ENCODE peak calls at places on chromosomes 11 and 22, in four cellular contexts. One of them, this sample, is unnamed.

GRCh38 chr11:95715777-95716241 is 73.8 kb downstream of the FAM76B start:
- DNase-seq in fibroblast of lung: no peak
- DNase-seq in mesendoderm: no peak
- DNase-seq in K562: no peak
- DNase-seq in this sample: no peak

GRCh38 chr22:20551805-20552449 is 44.5 kb downstream of the MED15 start:
- DNase-seq in fibroblast of lung: no peak
- DNase-seq in mesendoderm: no peak
- DNase-seq in K562: no peak
- DNase-seq in this sample: no peak

GRCh38 chr11:84022221-84022620 is 736.1 kb upstream of the CCDC90B start:
- DNase-seq in fibroblast of lung: peak
- DNase-seq in mesendoderm: no peak
- DNase-seq in K562: no peak
- DNase-seq in this sample: no peak

GRCh38 chr22:44608606-44609226 is 93.3 kb upstream of the PRR5 start:
- DNase-seq in fibroblast of lung: no peak
- DNase-seq in mesendoderm: no peak
- DNase-seq in K562: no peak
- DNase-seq in this sample: no peak

GRCh38 chr11:102276302-102277182 is 40.7 kb upstream of the BIRC3 start:
- DNase-seq in fibroblast of lung: peak
- DNase-seq in mesendoderm: peak
- DNase-seq in K562: no peak
- DNase-seq in this sample: no peak

GRCh38 chr22:37659066-37659896 is 758 bp downstream of the PDXP start:
- DNase-seq in fibroblast of lung: no peak
- DNase-seq in mesendoderm: no peak
- DNase-seq in K562: peak
- DNase-seq in this sample: no peak

GRCh38 chr22:36334081-36334831 is 53.5 kb downstream of the MYH9 start:
- DNase-seq in fibroblast of lung: no peak
- DNase-seq in mesendoderm: peak
- DNase-seq in K562: peak
- DNase-seq in this sample: no peak

GRCh38 chr11:64340671-64341335 is 799 bp downstream of the CCDC88B start:
- DNase-seq in fibroblast of lung: no peak
- DNase-seq in mesendoderm: peak
- DNase-seq in K562: peak
- DNase-seq in this sample: no peak

GRCh38 chr11:15629690-15630321 is 515.1 kb downstream of the INSC start:
- DNase-seq in fibroblast of lung: peak
- DNase-seq in mesendoderm: peak
- DNase-seq in K562: peak
- DNase-seq in this sample: no peak

DNA sequence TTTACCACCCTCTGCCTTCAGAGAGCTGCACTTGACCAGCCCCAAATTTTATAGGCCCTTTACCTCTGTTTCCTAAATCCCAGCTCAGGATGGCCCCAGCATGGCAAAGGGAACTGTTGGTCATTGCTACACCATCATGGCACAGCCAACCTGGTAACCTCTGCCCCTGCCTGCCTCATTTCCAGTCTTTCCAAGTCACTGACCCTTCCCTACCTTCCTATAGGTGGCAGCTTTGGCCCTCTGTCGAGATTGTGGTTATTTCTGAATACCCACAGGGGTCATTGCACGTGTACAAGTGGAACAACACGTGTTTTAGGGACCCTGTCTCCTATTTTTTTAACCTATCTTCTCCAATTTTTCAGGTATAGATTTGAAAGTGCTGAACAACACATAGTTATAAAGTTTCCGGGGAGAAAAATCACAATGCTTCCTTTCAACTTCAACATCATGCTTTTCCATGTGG is 2.8 kb downstream of the GALNT18 start:
- DNase-seq in fibroblast of lung: no peak
- DNase-seq in mesendoderm: no peak
- DNase-seq in K562: peak
- DNase-seq in this sample: no peak
- H3K4me2 ChIP-seq in fibroblast of lung: no peak
- H3K4me2 ChIP-seq in mesendoderm: no peak
- H3K4me2 ChIP-seq in K562: no peak
- H3K4me2 ChIP-seq in this sample: no peak

DNA sequence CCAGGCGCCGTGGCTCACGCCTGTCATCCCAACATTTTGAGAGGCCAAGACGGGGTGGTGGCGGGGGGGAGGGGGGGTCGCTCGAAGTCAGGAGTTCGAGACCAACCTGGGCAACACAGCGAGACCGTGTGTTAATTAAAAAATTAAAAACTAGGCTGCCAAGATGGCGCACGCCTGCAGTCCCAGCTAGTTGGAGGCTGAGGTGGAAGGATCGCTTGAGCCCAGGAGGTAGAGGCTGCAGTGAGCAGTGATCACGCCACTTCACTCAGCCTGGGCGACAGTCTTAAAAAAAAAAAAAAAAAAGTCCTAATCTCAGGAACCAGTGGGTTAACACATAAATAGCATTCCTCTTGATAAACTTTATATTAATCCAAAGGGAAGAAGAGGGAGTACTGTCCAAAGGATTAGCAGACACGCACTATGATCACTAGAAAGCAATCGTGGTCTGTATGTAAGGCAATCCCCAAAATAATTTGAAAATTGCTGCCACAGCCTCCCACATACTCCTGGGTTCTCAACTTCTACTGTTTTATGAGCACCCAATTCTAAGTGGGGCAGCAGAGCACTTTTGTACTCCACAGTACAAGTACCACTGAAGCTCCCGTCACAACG is 585 bp downstream of the PUS3 start:
- DNase-seq in fibroblast of lung: no peak
- DNase-seq in mesendoderm: no peak
- DNase-seq in K562: peak
- DNase-seq in this sample: no peak
- H3K4me2 ChIP-seq in fibroblast of lung: peak
- H3K4me2 ChIP-seq in mesendoderm: peak
- H3K4me2 ChIP-seq in K562: peak
- H3K4me2 ChIP-seq in this sample: peak

GRCh38 chr11:122612123-122612824 is 43.2 kb upstream of the UBASH3B start:
- DNase-seq in fibroblast of lung: no peak
- DNase-seq in mesendoderm: no peak
- DNase-seq in K562: no peak
- DNase-seq in this sample: peak

GRCh38 chr11:122618927-122619326 is 36.6 kb upstream of the UBASH3B start:
- DNase-seq in fibroblast of lung: no peak
- DNase-seq in mesendoderm: no peak
- DNase-seq in K562: no peak
- DNase-seq in this sample: no peak

GRCh38 chr11:122619757-122620156 is 35.8 kb upstream of the UBASH3B start:
- DNase-seq in fibroblast of lung: no peak
- DNase-seq in mesendoderm: no peak
- DNase-seq in K562: no peak
- DNase-seq in this sample: peak

GRCh38 chr11:122617926-122618325 is 37.6 kb upstream of the UBASH3B start:
- DNase-seq in fibroblast of lung: no peak
- DNase-seq in mesendoderm: no peak
- DNase-seq in K562: no peak
- DNase-seq in this sample: no peak

GRCh38 chr11:122617297-122617696 is 38.2 kb upstream of the UBASH3B start:
- DNase-seq in fibroblast of lung: no peak
- DNase-seq in mesendoderm: no peak
- DNase-seq in K562: no peak
- DNase-seq in this sample: no peak
- H3K4me2 ChIP-seq in fibroblast of lung: no peak
- H3K4me2 ChIP-seq in mesendoderm: no peak
- H3K4me2 ChIP-seq in K562: no peak
- H3K4me2 ChIP-seq in this sample: no peak

GRCh38 chr11:19679952-19680823 is 32.4 kb upstream of the NAV2 start:
- DNase-seq in fibroblast of lung: peak
- DNase-seq in mesendoderm: peak
- DNase-seq in K562: no peak
- DNase-seq in this sample: peak
- H3K4me2 ChIP-seq in fibroblast of lung: peak
- H3K4me2 ChIP-seq in mesendoderm: no peak
- H3K4me2 ChIP-seq in K562: no peak
- H3K4me2 ChIP-seq in this sample: peak

This sample was measured in PC-9.